ENCODE peak calls at places on chromosomes 3 and 15, in four cellular contexts. One of them, this sample, is unnamed.
A peak's percentile ranks its signal among the peaks of the same experiment; 100 is the strongest.

GRCh38 chr3:170007031-170007663 is 30.6 kb upstream of the GPR160 start:
- DNase-seq in heart left ventricle: no peak
- DNase-seq in sigmoid colon: no peak
- DNase-seq in HTR-8/SVneo: no peak
- DNase-seq in this sample: peak; percentile 42

GRCh38 chr3:64645236-64645635 is 42.6 kb downstream of the ADAMTS9 start:
- DNase-seq in sigmoid colon: no peak
- DNase-seq in heart left ventricle: no peak
- DNase-seq in HTR-8/SVneo: no peak
- DNase-seq in this sample: no peak

GRCh38 chr3:99175276-99175801 is 273.8 kb upstream of the DCBLD2 start:
- DNase-seq in heart left ventricle: no peak
- DNase-seq in HTR-8/SVneo: no peak
- DNase-seq in sigmoid colon: no peak
- DNase-seq in this sample: no peak

GRCh38 chr15:81002254-81003022 is 1.7 kb downstream of the TLNRD1 start:
- DNase-seq in HTR-8/SVneo: no peak
- DNase-seq in sigmoid colon: no peak
- DNase-seq in heart left ventricle: peak; percentile 34
- DNase-seq in this sample: no peak

GRCh38 chr3:171356251-171356650 is 104.0 kb downstream of the TNIK start:
- DNase-seq in HTR-8/SVneo: no peak
- DNase-seq in sigmoid colon: no peak
- DNase-seq in heart left ventricle: no peak
- DNase-seq in this sample: no peak

GRCh38 chr3:61872077-61872706 is 310.8 kb downstream of the PTPRG start:
- DNase-seq in sigmoid colon: no peak
- DNase-seq in heart left ventricle: no peak
- DNase-seq in HTR-8/SVneo: no peak
- DNase-seq in this sample: no peak

GRCh38 chr15:80982205-80982604 is 7.4 kb downstream of the MESD start:
- DNase-seq in HTR-8/SVneo: no peak
- DNase-seq in heart left ventricle: no peak
- DNase-seq in sigmoid colon: no peak
- DNase-seq in this sample: no peak

GRCh38 chr3:41888368-41889076 is 73.4 kb downstream of the ULK4 start:
- DNase-seq in sigmoid colon: no peak
- DNase-seq in HTR-8/SVneo: no peak
- DNase-seq in heart left ventricle: no peak
- DNase-seq in this sample: no peak

GRCh38 chr15:34239151-34239761 is 14.4 kb downstream of the EMC4 start:
- DNase-seq in HTR-8/SVneo: peak; percentile 68
- DNase-seq in sigmoid colon: no peak
- DNase-seq in heart left ventricle: no peak
- DNase-seq in this sample: peak; percentile 90

GRCh38 chr3:4866841-4867240 is 112.4 kb upstream of the BHLHE40 start:
- DNase-seq in sigmoid colon: no peak
- DNase-seq in heart left ventricle: no peak
- DNase-seq in HTR-8/SVneo: no peak
- DNase-seq in this sample: peak; percentile 50

GRCh38 chr3:46865034-46865507 is 1.8 kb upstream of the MYL3 start:
- DNase-seq in sigmoid colon: peak; percentile 62
- DNase-seq in heart left ventricle: peak; percentile 62
- DNase-seq in HTR-8/SVneo: no peak
- DNase-seq in this sample: no peak

GRCh38 chr3:64408770-64409169 is 183.5 kb upstream of the PRICKLE2 start:
- DNase-seq in HTR-8/SVneo: no peak
- DNase-seq in sigmoid colon: no peak
- DNase-seq in heart left ventricle: no peak
- DNase-seq in this sample: peak; percentile 41

GRCh38 chr3:11601446-11602241 is 42.1 kb downstream of the VGLL4 start:
- DNase-seq in sigmoid colon: peak; percentile 85
- DNase-seq in heart left ventricle: peak; percentile 71
- DNase-seq in HTR-8/SVneo: no peak
- DNase-seq in this sample: peak; percentile 29

GRCh38 chr15:50137330-50137761 is 18.3 kb upstream of the ATP8B4 start:
- DNase-seq in sigmoid colon: no peak
- DNase-seq in heart left ventricle: no peak
- DNase-seq in HTR-8/SVneo: peak; percentile 59
- DNase-seq in this sample: peak; percentile 94

GRCh38 chr3:135017494-135017893 is 222.4 kb downstream of the EPHB1 start:
- DNase-seq in sigmoid colon: no peak
- DNase-seq in heart left ventricle: no peak
- DNase-seq in HTR-8/SVneo: no peak
- DNase-seq in this sample: no peak

GRCh38 chr3:186529204-186529999 is 14.8 kb downstream of the CRYGS start:
- DNase-seq in HTR-8/SVneo: no peak
- DNase-seq in heart left ventricle: no peak
- DNase-seq in sigmoid colon: no peak
- DNase-seq in this sample: no peak

This sample was measured in A172.